ENCODE peak calls at places on chromosomes 16 and 17, in five cellular contexts. H is colonic mucosa, D is DND-41, A is IMR-90, P is neuronal stem cell. V is an unnamed sample.

GRCh38 chr16:47729701-47730100 is 268.6 kb downstream of the PHKB start:
- DNase-seq in H (no peak), D (no peak), A (no peak), P (no peak), V (no peak)

GRCh38 chr17:10776372-10776771 is 27.5 kb downstream of the TMEM238L start:
- DNase-seq in H (no peak), D (no peak), A (no peak), P (no peak), V (no peak)

GRCh38 chr17:1487939-1488825 is 4.3 kb downstream of the MYO1C start:
- DNase-seq in H (peak), D (peak), A (peak), P (peak), V (no peak)

GRCh38 chr17:1870592-1870991 is 40.8 kb downstream of the RPA1 start:
- DNase-seq in H (no peak), D (peak), A (no peak), P (no peak), V (no peak)

GRCh38 chr16:77660311-77660710 is 62.0 kb upstream of the NUDT7 start:
- DNase-seq in H (no peak), D (no peak), A (peak), P (peak), V (no peak)

GRCh38 chr17:60167095-60167741 is 17.4 kb downstream of the CA4 start:
- DNase-seq in H (peak), D (no peak), A (no peak), P (no peak), V (no peak)

GRCh38 chr17:32341857-32342602 is at the start of gene C17orf75:
- DNase-seq in H (peak), D (peak), A (peak), P (peak), V (no peak)

GRCh38 chr17:54982399-54982798 is 13.8 kb downstream of the STXBP4 start:
- DNase-seq in H (no peak), D (no peak), A (peak), P (no peak), V (no peak)

GRCh38 chr17:79790805-79791353 is 6.0 kb downstream of the CBX8 start:
- DNase-seq in H (no peak), D (no peak), A (no peak), P (no peak), V (no peak)

GRCh38 chr17:2564876-2565275 is 28.6 kb upstream of the PAFAH1B1 start:
- DNase-seq in H (peak), D (no peak), A (no peak), P (no peak), V (no peak)

GRCh38 chr17:48597775-48598631 is 4.4 kb upstream of the HOXB5 start:
- DNase-seq in H (peak), D (no peak), A (peak), P (no peak), V (no peak)

GRCh38 chr16:23027386-23027785 is 121.9 kb downstream of the USP31 start:
- DNase-seq in H (no peak), D (no peak), A (no peak), P (no peak), V (no peak)

GRCh38 chr17:78885956-78886355 is 17.0 kb downstream of the CEP295NL start:
- DNase-seq in H (no peak), D (no peak), A (no peak), P (no peak), V (no peak)

GRCh38 chr17:13306310-13306962 is 288.6 kb upstream of the ELAC2 start:
- DNase-seq in H (no peak), D (peak), A (peak), P (peak), V (no peak)

GRCh38 chr17:74742153-74742515 is 5.1 kb downstream of the RAB37 start:
- DNase-seq in H (no peak), D (peak), A (peak), P (no peak), V (no peak)

GRCh38 chr17:17547210-17547764 is 44.2 kb downstream of the PEMT start:
- DNase-seq in H (no peak), D (no peak), A (no peak), P (no peak), V (no peak)

GRCh38 chr17:75566456-75567233 is 21.0 kb upstream of the MYO15B start:
- DNase-seq in H (no peak), D (no peak), A (no peak), P (no peak), V (no peak)

GRCh38 chr16:11681977-11682654 is 13.9 kb downstream of the SNN start:
- DNase-seq in H (peak), D (no peak), A (no peak), P (no peak), V (no peak)

GRCh38 chr16:74627506-74628220 is 20.7 kb upstream of the GLG1 start:
- DNase-seq in H (no peak), D (no peak), A (peak), P (no peak), V (no peak)

GRCh38 chr16:47925811-47926460 is 229.9 kb downstream of the ABCC12 start:
- DNase-seq in H (no peak), D (no peak), A (peak), P (no peak), V (no peak)

GRCh38 chr16:14186007-14186953 is 115.2 kb downstream of the MRTFB start:
- DNase-seq in H (no peak), D (no peak), A (peak), P (peak), V (no peak)

GRCh38 chr16:80924372-80924978 is 82.2 kb downstream of the CMC2 start:
- DNase-seq in H (peak), D (peak), A (peak), P (peak), V (no peak)

GRCh38 chr17:37039269-37039668 is 90.5 kb downstream of the AATF start:
- DNase-seq in H (no peak), D (no peak), A (no peak), P (no peak), V (no peak)

GRCh38 chr17:1606352-1606985 is 22.2 kb downstream of the SLC43A2 start:
- DNase-seq in H (no peak), D (no peak), A (no peak), P (no peak), V (no peak)

GRCh38 chr17:76271669-76272540 is 6.8 kb downstream of the UBALD2 start:
- DNase-seq in H (no peak), D (no peak), A (no peak), P (no peak), V (no peak)

GRCh38 chr17:41718287-41718645 is 6.1 kb downstream of the GAST start:
- DNase-seq in H (no peak), D (no peak), A (no peak), P (no peak), V (no peak)

DNA sequence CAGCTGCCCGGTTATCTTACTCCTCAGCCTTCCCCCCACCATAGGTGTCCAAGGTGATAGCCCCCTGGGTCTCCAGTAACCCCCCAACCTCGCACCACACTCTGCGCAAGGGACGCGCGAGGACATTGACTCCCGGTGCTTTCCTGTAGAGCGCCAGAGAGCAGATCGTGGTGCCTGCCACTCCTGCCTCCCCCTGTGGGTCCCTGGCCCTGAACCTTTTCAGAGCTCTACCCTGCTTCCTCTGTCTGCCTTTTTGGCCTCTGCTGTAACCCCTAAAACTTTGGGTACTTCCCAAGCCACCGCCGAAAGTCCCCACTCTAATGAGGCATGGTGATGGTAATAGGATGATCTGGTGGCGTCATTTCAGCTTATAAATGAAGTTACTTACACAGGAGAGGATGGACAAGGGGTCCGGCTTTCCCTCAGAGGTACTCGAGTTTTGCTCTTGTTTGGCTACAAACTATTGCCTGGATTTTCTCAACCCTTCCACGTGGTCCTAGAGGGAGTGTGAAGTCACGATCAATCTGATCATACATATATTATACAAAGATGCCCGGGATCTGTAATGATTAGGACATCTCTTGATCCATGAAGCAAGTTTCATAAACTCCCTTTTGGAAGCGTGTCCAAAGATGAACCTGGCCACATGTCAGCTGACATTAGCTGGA is 2.1 kb upstream of the CDH11 start:
- DNase-seq in H (peak), D (no peak), A (peak), P (no peak), V (no peak)
- H3K9ac ChIP-seq in H (peak), D (no peak), A (peak), P (peak), V (peak)

DNA sequence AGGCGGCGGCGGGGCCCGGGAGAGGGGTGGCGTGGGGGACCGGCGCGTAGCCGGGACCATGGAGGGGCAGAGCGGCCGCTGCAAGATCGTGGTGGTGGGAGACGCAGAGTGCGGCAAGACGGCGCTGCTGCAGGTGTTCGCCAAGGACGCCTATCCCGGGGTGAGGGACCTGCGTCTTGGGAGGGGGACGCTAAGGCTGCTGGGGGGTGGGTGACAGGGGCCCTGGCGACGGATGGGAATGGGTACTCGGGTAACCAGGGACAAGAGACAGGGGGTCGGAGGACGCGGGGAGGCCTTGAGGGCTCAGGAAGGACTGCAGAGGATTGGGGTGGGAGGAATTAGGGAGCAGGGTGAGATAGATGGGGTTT is 243 bp downstream of the RND2 start:
- DNase-seq in H (no peak), D (no peak), A (no peak), P (no peak), V (no peak)
- H3K9ac ChIP-seq in H (no peak), D (peak), A (no peak), P (peak), V (no peak)

DNA sequence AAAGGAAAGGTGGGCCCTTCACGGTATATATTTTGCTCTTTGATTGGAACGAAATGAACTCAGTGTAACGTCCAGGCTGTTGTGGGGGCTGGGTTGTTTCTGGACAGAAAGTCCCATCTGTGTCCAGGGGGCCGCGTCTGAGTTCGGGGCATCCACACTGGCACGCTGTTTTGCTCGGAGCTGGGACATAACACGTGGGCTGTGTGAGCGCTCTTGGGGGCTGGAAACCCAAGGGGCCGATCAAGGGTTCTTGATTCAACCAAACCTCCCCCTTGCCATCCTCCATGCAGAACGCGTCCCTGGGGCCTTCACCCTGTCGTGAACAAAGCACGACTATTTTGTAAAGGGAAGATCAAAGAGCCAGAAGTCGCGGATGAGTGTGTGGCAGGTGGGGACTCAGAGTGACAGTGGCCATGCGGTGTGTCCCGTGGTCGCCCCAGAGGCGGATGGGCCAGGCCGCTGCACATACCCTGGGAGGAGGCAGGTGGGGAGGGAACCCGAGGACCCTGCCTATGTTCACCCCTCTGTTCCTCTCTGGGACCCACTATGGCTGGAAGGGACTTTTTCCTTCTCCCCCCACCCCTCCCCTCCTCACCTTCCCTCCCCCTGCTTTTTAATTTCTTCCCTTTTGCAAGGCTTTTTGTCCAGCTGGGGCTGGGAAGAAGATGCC is 387.2 kb downstream of the SEC14L1 start:
- DNase-seq in H (no peak), D (peak), A (no peak), P (no peak), V (no peak)
- H3K9ac ChIP-seq in H (no peak), D (peak), A (no peak), P (peak), V (peak)

DNA sequence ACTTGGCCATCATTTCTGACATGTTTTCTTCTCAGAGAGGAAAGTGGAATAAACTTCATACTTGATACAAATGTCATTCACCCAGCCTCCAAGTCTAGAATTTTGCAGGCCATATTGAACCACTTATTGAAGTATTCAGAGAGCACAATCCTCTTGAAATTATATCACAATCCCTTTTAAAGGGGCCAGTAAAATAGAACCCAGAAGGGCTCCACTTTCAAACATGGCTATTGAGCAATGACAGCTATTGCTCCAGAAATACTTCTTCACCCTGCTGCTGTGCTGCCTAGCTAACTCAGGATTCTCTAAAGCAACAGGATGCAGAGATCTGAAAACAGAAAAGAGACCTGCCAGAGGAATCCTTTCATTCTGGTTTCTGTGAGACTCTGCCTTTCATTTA is 275.0 kb upstream of the CDH5 start:
- DNase-seq in H (no peak), D (no peak), A (peak), P (no peak), V (no peak)
- H3K9ac ChIP-seq in H (no peak), D (no peak), A (no peak), P (no peak), V (no peak)

DNA sequence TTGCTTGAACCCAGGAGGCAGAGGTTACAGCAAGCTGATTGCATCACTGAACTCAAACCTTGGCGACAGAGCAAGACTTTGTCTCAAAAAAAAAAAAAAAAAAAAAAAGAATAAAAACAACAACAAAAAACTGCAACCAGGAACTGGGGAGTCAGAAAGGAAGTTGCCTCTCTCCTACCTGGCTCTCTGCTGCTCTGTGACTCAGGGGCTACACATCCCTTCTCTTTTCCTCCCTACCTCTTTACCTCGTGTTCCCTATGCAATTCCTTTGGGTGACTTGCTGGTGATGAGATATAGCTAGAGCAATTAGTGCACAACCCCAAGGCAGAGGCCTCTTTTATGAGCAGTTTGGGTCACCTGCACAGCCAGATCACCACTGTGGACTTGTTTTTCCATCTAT is 95.9 kb downstream of the ABCC1 start:
- DNase-seq in H (no peak), D (no peak), A (no peak), P (no peak), V (no peak)
- H3K9ac ChIP-seq in H (no peak), D (no peak), A (no peak), P (no peak), V (no peak)

DNA sequence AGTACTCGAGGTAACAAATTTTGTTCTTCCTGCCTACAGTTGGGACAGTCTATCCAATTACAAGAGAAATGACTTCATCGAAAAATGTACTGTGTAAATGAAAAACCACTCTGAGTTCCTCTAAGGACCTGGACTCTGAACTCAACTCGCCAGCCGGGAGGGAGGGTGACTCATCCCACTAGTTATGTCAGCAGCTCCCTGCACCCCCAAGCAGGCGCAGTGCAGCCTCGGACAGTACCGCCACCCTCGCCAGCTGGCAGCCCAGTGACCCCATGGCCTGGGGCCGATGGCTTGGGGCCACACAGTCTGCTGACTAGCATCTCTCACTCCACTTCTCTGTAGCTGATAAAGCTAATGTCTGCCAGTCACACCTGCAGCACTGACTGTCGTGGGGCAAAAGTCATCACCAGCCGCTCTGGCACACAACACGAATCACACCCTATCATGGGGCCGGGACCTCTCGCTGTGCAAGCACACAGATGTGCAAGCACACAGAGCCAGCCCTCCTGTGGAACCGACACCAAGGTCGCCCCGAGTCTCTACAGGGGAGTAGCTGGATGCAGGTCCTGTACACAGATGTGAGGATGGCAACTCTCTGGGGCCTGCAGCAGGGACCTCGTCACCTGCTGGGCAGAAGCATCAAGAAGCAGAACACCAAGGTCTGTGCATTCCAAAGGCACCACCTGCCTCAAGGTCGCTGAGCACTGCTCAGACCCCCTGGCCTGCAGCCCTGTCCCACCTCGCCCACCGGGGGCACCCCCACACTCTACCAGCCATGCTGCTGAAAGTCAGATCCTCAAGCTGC is 5.7 kb downstream of the CSNK1D start:
- DNase-seq in H (peak), D (no peak), A (peak), P (no peak), V (no peak)
- H3K9ac ChIP-seq in H (peak), D (no peak), A (no peak), P (peak), V (no peak)

DNA sequence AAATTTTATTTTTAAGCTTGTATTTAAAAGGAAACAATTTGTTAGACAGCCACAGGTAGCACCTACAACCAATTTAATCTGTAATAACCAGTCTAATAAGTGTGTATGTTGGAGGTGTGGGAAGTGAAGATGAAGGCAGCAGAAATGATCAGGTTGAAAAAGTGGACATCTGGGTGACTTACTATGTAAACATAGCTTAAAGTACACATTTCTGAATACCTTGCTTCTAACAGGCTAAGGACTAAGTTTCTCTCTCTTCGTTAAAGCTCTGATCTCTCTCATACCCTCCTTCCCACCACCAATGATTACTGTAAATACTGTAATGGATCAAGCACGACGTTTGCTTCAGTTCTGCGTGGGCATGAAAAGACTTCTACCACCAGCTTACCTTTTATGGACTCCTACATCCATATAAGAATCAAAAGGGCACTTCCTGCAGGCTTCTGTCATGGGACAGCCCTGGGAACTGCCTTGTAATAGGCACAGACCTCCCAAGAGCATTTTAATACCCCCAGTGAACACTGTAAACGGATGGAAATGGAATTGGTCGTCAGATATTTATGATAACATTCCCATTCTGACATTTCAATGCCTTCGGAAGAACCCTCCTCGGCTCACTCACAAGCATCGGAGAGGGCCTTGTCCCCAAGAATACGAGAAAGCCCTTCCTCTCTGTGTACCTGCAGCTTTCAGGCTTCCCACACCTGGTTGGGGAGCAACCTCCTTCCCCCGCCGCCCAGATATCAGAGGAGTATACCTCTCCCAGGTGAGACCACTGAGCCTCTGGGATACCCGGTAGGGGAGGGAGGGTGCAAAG is 693 bp downstream of the CCDC43 start:
- DNase-seq in H (no peak), D (no peak), A (peak), P (no peak), V (no peak)
- H3K9ac ChIP-seq in H (peak), D (peak), A (peak), P (peak), V (peak)

V was measured in SK-N-MC.